ENCODE peak calls at places on chromosome 21, in seven cellular contexts. E, N, X, Q, D, J and I are unnamed samples.
A peak's percentile ranks its signal among the peaks of the same experiment; 100 is the strongest.

GRCh38 chr21:28485301-28486022 is 507.2 kb downstream of the LTN1 start:
- DNase-seq in E (peak; percentile 83), N (no peak), X (no peak), Q (no peak), D (no peak), J (peak; percentile 84), I (no peak)

GRCh38 chr21:33801424-33802405 is 113.9 kb downstream of the ATP5PO start:
- DNase-seq in E (peak; percentile 63), N (peak; percentile 41), X (no peak), Q (peak; percentile 44), D (peak; percentile 1), J (peak; percentile 84), I (peak; percentile 96)

GRCh38 chr21:20451051-20451450 is 547.2 kb upstream of the NCAM2 start:
- DNase-seq in E (no peak), N (no peak), X (no peak), Q (no peak), D (no peak), J (no peak), I (no peak)

GRCh38 chr21:34072145-34073031 is 990 bp upstream of the MRPS6 start:
- DNase-seq in E (peak; percentile 42), N (no peak), X (no peak), Q (no peak), D (no peak), J (peak; percentile 65), I (no peak)

GRCh38 chr21:27403011-27403410 is 436.1 kb upstream of the ADAMTS5 start:
- DNase-seq in E (no peak), N (no peak), X (no peak), Q (no peak), D (no peak), J (no peak), I (no peak)

GRCh38 chr21:27155130-27155500 is 188.2 kb upstream of the ADAMTS5 start:
- DNase-seq in E (no peak), N (no peak), X (no peak), Q (no peak), D (no peak), J (no peak), I (no peak)

GRCh38 chr21:38086580-38086979 is 170.2 kb upstream of the KCNJ15 start:
- DNase-seq in E (no peak), N (no peak), X (no peak), Q (no peak), D (no peak), J (no peak), I (no peak)

GRCh38 chr21:25790122-25790951 is 55.6 kb downstream of the GABPA start:
- DNase-seq in E (peak; percentile 28), N (peak; percentile 52), X (peak; percentile 41), Q (peak; percentile 34), D (peak; percentile 19), J (peak; percentile 49), I (peak; percentile 3)

GRCh38 chr21:31879251-31879650 is 6.4 kb downstream of the HUNK start:
- DNase-seq in E (no peak), N (no peak), X (no peak), Q (no peak), D (no peak), J (no peak), I (no peak)

GRCh38 chr21:17461582-17461981 is 51.3 kb upstream of the CXADR start:
- DNase-seq in E (peak; percentile 42), N (no peak), X (no peak), Q (no peak), D (peak; percentile 74), J (peak; percentile 62), I (no peak)

GRCh38 chr21:35578350-35578782 is 482.0 kb downstream of the SETD4 start:
- DNase-seq in E (peak; percentile 95), N (no peak), X (no peak), Q (no peak), D (no peak), J (peak; percentile 95), I (no peak)

GRCh38 chr21:44956356-44957046 is 16.7 kb downstream of the SLX9 start:
- DNase-seq in E (no peak), N (no peak), X (no peak), Q (no peak), D (no peak), J (no peak), I (no peak)

GRCh38 chr21:33643658-33644311 is 1.5 kb downstream of the ITSN1 start:
- DNase-seq in E (peak; percentile 29), N (peak; percentile 27), X (peak; percentile 18), Q (no peak), D (peak; percentile 26), J (peak; percentile 44), I (no peak)

GRCh38 chr21:33198346-33199135 is 31.2 kb upstream of the IFNAR2 start:
- DNase-seq in E (peak; percentile 60), N (no peak), X (no peak), Q (no peak), D (no peak), J (peak; percentile 67), I (no peak)

GRCh38 chr21:28885853-28886177 is 106.9 kb downstream of the LTN1 start:
- DNase-seq in E (no peak), N (no peak), X (peak; percentile 12), Q (no peak), D (no peak), J (peak; percentile 78), I (no peak)

GRCh38 chr21:14545906-14546480 is at the start of gene SAMSN1:
- DNase-seq in E (no peak), N (no peak), X (peak; percentile 91), Q (no peak), D (no peak), J (no peak), I (no peak)
- H3K4me3 ChIP-seq in E (no peak within 1 kb of the TSS), N (no peak within 1 kb of the TSS), X (peak within 1 kb of the TSS; percentile 56), Q (no peak within 1 kb of the TSS), D (no peak within 1 kb of the TSS), J (no peak within 1 kb of the TSS), I (no peak within 1 kb of the TSS)

GRCh38 chr21:46038341-46038829 is 56.8 kb downstream of the COL6A1 start:
- DNase-seq in E (no peak), N (no peak), X (no peak), Q (no peak), D (no peak), J (no peak), I (no peak)

GRCh38 chr21:46039891-46040660 is 57.8 kb upstream of the COL6A2 start:
- DNase-seq in E (no peak), N (no peak), X (no peak), Q (no peak), D (no peak), J (no peak), I (no peak)

GRCh38 chr21:46041183-46041582 is 56.7 kb upstream of the COL6A2 start:
- DNase-seq in E (no peak), N (no peak), X (no peak), Q (no peak), D (no peak), J (no peak), I (no peak)

GRCh38 chr21:46038871-46039397 is 57.4 kb downstream of the COL6A1 start:
- DNase-seq in E (peak; percentile 97), N (no peak), X (peak; percentile 35), Q (no peak), D (no peak), J (peak; percentile 97), I (no peak)

GRCh38 chr21:46040707-46041106 is 57.2 kb upstream of the COL6A2 start:
- DNase-seq in E (peak; percentile 39), N (no peak), X (peak; percentile 42), Q (no peak), D (no peak), J (no peak), I (no peak)
- H3K36me3 ChIP-seq in E (no peaks in the 10 kb centered on the region), N (no peaks in the 10 kb centered on the region), X (no peaks in the 10 kb centered on the region), Q (no peaks in the 10 kb centered on the region), D (no peaks in the 10 kb centered on the region), J (no peaks in the 10 kb centered on the region), I (no peaks in the 10 kb centered on the region)

GRCh38 chr21:36699546-36700294 is 805 bp downstream of the SIM2 start:
- DNase-seq in E (no peak), N (peak; percentile 46), X (no peak), Q (no peak), D (no peak), J (peak; percentile 28), I (no peak)

GRCh38 chr21:36701912-36702621 is 3.2 kb downstream of the SIM2 start:
- DNase-seq in E (no peak), N (peak; percentile 60), X (no peak), Q (no peak), D (no peak), J (no peak), I (no peak)

GRCh38 chr21:36702622-36702968 is 3.7 kb downstream of the SIM2 start:
- DNase-seq in E (no peak), N (no peak), X (no peak), Q (no peak), D (no peak), J (no peak), I (no peak)

GRCh38 chr21:36700295-36700960 is 1.5 kb downstream of the SIM2 start:
- DNase-seq in E (no peak), N (peak; percentile 32), X (no peak), Q (no peak), D (no peak), J (no peak), I (no peak)

DNA sequence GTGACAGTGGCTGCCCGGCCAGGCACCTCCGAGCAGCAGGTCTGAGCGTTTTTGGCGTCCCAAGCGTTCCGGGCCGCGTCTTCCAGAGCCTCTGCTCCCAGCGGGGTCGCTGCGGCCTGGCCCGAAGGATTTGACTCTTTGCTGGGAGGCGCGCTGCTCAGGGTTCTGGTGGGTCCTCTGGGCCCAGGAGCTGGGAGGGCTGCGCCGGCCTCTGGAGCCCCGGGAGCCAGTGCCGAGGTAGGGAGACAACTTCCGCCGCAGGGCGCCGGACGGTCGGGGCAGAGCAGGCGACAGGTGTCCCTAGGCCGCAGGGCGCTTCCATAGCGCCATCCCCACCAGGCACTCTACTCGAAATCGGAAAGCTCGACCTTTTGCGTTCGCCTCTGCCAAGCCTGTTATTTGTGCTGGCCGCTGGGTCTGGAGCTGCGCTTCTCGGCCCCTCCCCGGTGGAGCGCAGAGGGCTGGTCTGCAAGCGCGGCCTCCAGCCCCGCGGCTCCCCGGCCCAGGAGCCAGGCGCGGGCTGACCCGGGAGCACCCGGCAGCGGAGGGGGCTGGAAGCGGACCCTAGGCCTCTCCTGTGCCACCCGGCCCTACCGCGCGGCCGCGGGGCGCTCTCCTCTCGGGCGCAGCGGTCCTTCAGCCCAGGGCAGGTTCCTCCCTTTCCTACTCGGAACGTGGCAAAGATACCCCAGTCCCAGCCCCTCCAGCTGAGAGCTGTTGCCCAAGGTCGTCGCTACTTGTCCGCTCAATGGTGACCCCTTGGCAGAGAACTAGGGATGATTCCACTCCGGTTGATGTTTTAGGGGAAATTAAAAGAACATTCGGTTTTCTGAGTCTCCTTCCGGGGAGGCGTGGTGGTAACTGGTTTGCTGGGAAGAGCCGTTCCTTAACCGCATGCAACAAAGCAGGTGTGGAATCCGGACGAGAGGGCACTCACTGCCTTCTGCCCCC is 2.3 kb downstream of the SIM2 start:
- DNase-seq in E (no peak), N (peak; percentile 72), X (no peak), Q (no peak), D (no peak), J (no peak), I (no peak)
- TF ChIP-seq EZH2 in E (peak; percentile 42), N (peak; percentile 91), X (no peak), Q (no peak), D (no peak), J (peak; percentile 87), I (no peak)

DNA sequence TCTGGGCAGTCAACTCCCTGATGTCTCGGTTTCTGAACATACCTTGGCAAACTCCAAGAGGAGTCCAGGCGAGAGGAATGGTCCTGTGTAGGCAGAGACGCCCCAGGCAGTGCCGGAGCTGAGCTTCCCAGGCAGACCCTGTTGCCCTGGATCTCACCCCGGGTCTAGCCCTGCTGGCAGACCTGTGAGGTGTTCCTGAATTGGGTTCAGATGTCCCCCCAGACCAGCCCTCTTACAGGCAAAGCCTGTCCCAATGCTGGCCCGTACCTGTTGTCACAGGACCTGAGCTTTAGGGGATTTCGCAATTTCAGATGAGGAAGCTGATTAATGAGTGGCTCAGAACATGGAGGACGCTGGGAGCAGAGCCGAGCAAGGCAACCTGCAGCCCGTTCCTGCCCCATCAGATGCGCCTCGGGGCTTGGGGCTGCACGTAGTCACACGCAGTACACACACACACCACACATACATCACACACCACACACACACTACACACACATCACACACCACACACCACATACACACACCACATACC is 38.5 kb upstream of the PDE9A start:
- DNase-seq in E (no peak), N (peak; percentile 54), X (peak; percentile 16), Q (no peak), D (peak; percentile 76), J (peak; percentile 29), I (peak; percentile 38)
- H3K4me3 ChIP-seq in E (no peak overlapping the region), N (no peak overlapping the region), X (no peak overlapping the region), Q (no peak overlapping the region), D (peak overlapping the region; percentile 34), J (no peak overlapping the region), I (no peak overlapping the region)